ENCODE peak calls at places on chromosome 20, in seven cellular contexts. H, K, W, D, Q, F and X are unnamed samples.
A peak's percentile ranks its signal among the peaks of the same experiment; 100 is the strongest.

GRCh38 chr20:2326046-2326445 is 30.2 kb downstream of the TGM3 start:
- DNase-seq in H (no peak), K (no peak), W (no peak), D (no peak), Q (no peak), F (no peak), X (no peak)

GRCh38 chr20:21521596-21522478 is 8.0 kb upstream of the NKX2-2 start:
- DNase-seq in H (no peak), K (no peak), W (no peak), D (no peak), Q (peak; percentile 63), F (no peak), X (no peak)

GRCh38 chr20:41279546-41280225 is 37.8 kb downstream of the ZHX3 start:
- DNase-seq in H (no peak), K (no peak), W (no peak), D (no peak), Q (no peak), F (no peak), X (no peak)

GRCh38 chr20:53826597-53827291 is 233.1 kb upstream of the ZNF217 start:
- DNase-seq in H (no peak), K (no peak), W (no peak), D (peak; percentile 88), Q (no peak), F (no peak), X (no peak)

GRCh38 chr20:14951707-14952106 is 614.3 kb upstream of the FLRT3 start:
- DNase-seq in H (no peak), K (peak; percentile 46), W (no peak), D (no peak), Q (no peak), F (no peak), X (peak; percentile 30)

GRCh38 chr20:40650707-40651106 is 38.3 kb downstream of the MAFB start:
- DNase-seq in H (no peak), K (no peak), W (no peak), D (no peak), Q (no peak), F (no peak), X (no peak)

GRCh38 chr20:10671850-10672578 is 1.8 kb downstream of the JAG1 start:
- DNase-seq in H (peak; percentile 64), K (peak; percentile 73), W (peak; percentile 77), D (peak; percentile 88), Q (peak; percentile 72), F (peak; percentile 74), X (peak; percentile 65)

GRCh38 chr20:47380481-47380880 is 24.0 kb upstream of the ZMYND8 start:
- DNase-seq in H (no peak), K (no peak), W (no peak), D (no peak), Q (no peak), F (no peak), X (no peak)

GRCh38 chr20:49956689-49957443 is 20.7 kb downstream of the RNF114 start:
- DNase-seq in H (no peak), K (no peak), W (no peak), D (peak; percentile 72), Q (no peak), F (no peak), X (no peak)

GRCh38 chr20:59783020-59784010 is 150.1 kb downstream of the SYCP2 start:
- DNase-seq in H (no peak), K (peak; percentile 9), W (peak; percentile 52), D (no peak), Q (peak; percentile 89), F (peak; percentile 66), X (peak; percentile 9)

GRCh38 chr20:43571771-43572170 is 12.9 kb downstream of the SGK2 start:
- DNase-seq in H (no peak), K (no peak), W (no peak), D (peak; percentile 38), Q (no peak), F (no peak), X (no peak)

GRCh38 chr20:53678990-53679596 is 85.5 kb upstream of the ZNF217 start:
- DNase-seq in H (no peak), K (no peak), W (no peak), D (no peak), Q (no peak), F (no peak), X (peak; percentile 76)

GRCh38 chr20:60007452-60007851 is 49.2 kb downstream of the CDH26 start:
- DNase-seq in H (no peak), K (no peak), W (no peak), D (no peak), Q (no peak), F (no peak), X (no peak)

GRCh38 chr20:62201173-62202082 is 18.6 kb downstream of the MTG2 start:
- DNase-seq in H (no peak), K (no peak), W (no peak), D (peak; percentile 85), Q (no peak), F (no peak), X (no peak)

GRCh38 chr20:62198496-62198895 is 15.7 kb downstream of the MTG2 start:
- DNase-seq in H (no peak), K (no peak), W (no peak), D (peak; percentile 50), Q (no peak), F (no peak), X (no peak)

GRCh38 chr20:62198931-62199330 is 16.1 kb downstream of the MTG2 start:
- DNase-seq in H (no peak), K (no peak), W (no peak), D (peak; percentile 50), Q (no peak), F (no peak), X (no peak)

GRCh38 chr20:62202083-62202395 is 18.0 kb downstream of the HRH3 start:
- DNase-seq in H (no peak), K (no peak), W (no peak), D (peak; percentile 65), Q (no peak), F (no peak), X (peak; percentile 51)

DNA sequence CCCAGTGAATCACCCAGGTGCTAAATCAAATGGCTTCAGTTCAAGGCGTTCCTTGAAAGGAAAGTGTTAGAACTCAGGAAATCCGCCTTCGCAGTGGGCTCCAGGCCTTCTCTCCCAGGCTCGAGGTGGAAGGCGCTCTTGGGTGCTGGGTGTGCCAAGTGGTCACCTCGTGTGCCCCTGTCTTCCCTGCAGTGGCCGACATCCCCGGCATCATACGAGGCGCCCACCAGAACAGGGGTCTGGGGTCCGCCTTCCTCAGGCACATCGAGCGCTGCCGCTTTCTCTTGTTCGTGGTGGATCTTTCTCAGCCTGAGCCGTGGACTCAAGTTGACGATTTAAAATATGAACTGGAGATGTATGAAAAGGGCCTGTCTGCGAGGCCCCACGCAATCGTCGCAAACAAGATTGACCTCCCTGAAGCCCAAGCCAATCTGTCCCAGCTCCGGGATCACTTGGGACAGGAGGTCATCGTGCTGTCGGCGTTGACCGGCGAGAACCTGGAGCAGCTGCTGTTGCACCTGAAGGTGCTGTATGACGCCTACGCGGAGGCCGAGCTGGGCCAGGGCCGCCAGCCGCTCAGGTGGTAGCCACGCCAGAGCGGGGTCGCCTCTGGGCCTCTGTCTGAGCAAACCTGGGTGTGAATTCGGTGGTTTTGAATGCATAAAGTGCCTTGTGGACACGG is 17.8 kb downstream of the MTG2 start:
- DNase-seq in H (no peak), K (no peak), W (no peak), D (peak; percentile 56), Q (no peak), F (no peak), X (no peak)
- H3K4me3 ChIP-seq in H (no peak overlapping the region), K (no peak overlapping the region), W (no peak overlapping the region), D (no peak overlapping the region), Q (no peak overlapping the region), F (no peak overlapping the region), X (no peak overlapping the region)

GRCh38 chr20:57400821-57401564 is 9.8 kb downstream of the RBM38 start:
- DNase-seq in H (no peak), K (no peak), W (no peak), D (peak; percentile 95), Q (no peak), F (no peak), X (no peak)

GRCh38 chr20:57398901-57399535 is 7.8 kb downstream of the RBM38 start:
- DNase-seq in H (no peak), K (no peak), W (no peak), D (peak; percentile 82), Q (no peak), F (no peak), X (no peak)

GRCh38 chr20:57401565-57401918 is 10.3 kb downstream of the RBM38 start:
- DNase-seq in H (no peak), K (no peak), W (no peak), D (no peak), Q (no peak), F (no peak), X (no peak)

GRCh38 chr20:57399587-57400261 is 8.5 kb downstream of the RBM38 start:
- DNase-seq in H (no peak), K (no peak), W (no peak), D (peak; percentile 87), Q (no peak), F (peak; percentile 55), X (peak; percentile 17)

DNA sequence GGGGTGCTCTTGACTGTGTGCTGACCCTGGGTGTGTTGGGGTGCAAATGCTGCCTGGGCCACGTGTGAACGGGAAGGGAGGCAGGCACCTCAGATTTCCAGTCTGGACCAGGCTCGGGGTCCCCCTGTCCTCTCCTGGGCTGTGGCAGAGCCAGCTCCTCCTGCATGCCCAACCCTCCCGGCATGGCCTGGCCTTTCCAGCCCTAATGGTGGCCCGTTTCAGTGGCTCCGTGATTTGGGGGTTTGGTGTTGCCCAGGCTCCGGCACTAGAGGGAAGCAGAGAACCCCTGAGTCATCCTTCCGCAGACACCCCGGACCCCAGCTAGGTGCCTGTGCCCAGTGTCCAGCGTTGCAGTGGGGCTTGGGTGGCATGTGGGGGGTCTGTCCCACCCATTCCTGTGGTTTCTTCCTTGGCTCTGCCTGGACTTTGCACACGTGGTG is 9.1 kb downstream of the RBM38 start:
- DNase-seq in H (no peak), K (no peak), W (no peak), D (peak; percentile 85), Q (no peak), F (no peak), X (no peak)
- TF ChIP-seq CTCF in H (no peak), K (no peak), W (no peak), D (peak; percentile 48), Q (peak; percentile 29), F (no peak), X (no peak)

DNA sequence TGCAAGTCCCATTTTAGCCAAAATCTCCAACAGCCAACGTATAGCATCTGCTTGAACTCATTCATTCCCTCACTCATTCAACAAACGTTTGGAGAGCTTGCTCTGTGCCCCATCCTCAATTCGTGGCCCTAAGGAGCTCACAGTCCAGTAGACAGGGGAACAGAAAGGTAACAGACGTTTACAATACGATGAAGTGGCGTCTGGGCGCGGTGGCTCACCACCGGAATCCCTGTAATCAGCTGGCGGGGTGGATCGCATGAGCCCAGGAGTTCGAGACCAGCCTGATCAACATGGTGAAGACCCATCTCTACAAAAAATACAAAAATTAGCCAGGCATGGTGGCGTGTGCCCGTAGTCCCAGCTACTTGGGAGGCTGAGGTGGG is 790 bp upstream of the E2F1 start:
- DNase-seq in H (no peak), K (no peak), W (no peak), D (no peak), Q (no peak), F (no peak), X (no peak)
- H3K4me3 ChIP-seq in H (peak overlapping the region; percentile 54), K (no peak overlapping the region), W (no peak overlapping the region), D (peak overlapping the region; percentile 36), Q (peak overlapping the region; percentile 54), F (no peak overlapping the region), X (peak overlapping the region; percentile 50)

DNA sequence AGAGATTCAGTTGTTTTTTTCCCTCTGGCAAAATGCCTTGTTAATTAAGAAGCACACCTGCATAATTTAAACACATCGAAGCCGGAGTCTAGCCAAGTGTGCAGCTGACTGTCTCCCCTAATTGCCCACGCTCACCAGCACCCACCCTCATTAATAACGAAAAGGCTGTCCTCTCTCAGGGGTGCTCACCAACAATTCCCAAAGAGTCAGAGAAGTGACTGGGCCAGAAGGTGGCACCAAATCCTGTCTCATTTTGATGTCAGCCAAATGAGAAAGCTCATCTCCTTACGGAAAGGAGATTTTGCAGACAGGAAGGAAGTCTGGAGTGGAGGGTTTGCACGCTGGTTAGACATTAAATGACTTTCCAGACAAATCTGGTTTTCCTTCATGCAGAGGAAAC is 60.7 kb upstream of the MC3R start:
- DNase-seq in H (no peak), K (no peak), W (no peak), D (no peak), Q (no peak), F (no peak), X (peak; percentile 8)
- TF ChIP-seq CTCF in H (peak; percentile 17), K (no peak), W (no peak), D (no peak), Q (no peak), F (no peak), X (peak; percentile 22)